ENCODE peak calls at places on chromosomes 2 and 18, in four cellular contexts. H, Q, C and J are unnamed samples.
A peak's percentile ranks its signal among the peaks of the same experiment; 100 is the strongest.

GRCh38 chr2:98085649-98086048 is 1.3 kb upstream of the VWA3B start:
- DNase-seq in Q (peak; percentile 44), C (no peak), H (no peak), J (no peak)

GRCh38 chr2:19408592-19408991 is 50.2 kb upstream of the OSR1 start:
- DNase-seq in H (no peak), C (no peak), Q (no peak), J (no peak)

GRCh38 chr18:62182220-62182619 is 4.6 kb downstream of the PIGN start:
- DNase-seq in H (no peak), C (no peak), Q (no peak), J (no peak)

GRCh38 chr2:100350661-100351185 is 28.4 kb upstream of the LONRF2 start:
- DNase-seq in C (no peak), H (peak; percentile 71), Q (no peak), J (no peak)

GRCh38 chr2:164657129-164657528 is 35.8 kb upstream of the GRB14 start:
- DNase-seq in Q (no peak), C (no peak), H (peak; percentile 98), J (peak; percentile 35)

GRCh38 chr2:45826889-45827635 is 175.6 kb downstream of the PRKCE start:
- DNase-seq in Q (no peak), C (no peak), H (no peak), J (no peak)

GRCh38 chr18:26617151-26617554 is 68.8 kb upstream of the KCTD1 start:
- DNase-seq in C (no peak), H (peak; percentile 90), Q (peak; percentile 8), J (peak; percentile 78)

GRCh38 chr2:105431367-105432088 is 32.7 kb upstream of the FHL2 start:
- DNase-seq in C (no peak), H (no peak), Q (no peak), J (no peak)

GRCh38 chr2:218879881-218880748 is 537 bp upstream of the WNT10A start:
- DNase-seq in H (no peak), Q (no peak), C (peak; percentile 52), J (no peak)